ENCODE peak calls at places on chromosome 6, in six cellular contexts. One of them, this sample, is unnamed.

GRCh38 chr6:130885392-130886192 is 58.4 kb downstream of the SMLR1 start:
- DNase-seq in nephron progenitor cell: peak
- DNase-seq in stimulated activated CD8-positive, alpha-beta memory T cell treated with anti-CD3 and anti-CD28 coated beads, Interleukin-15, amount 100 ng/mL, for 1 hour: peak
- DNase-seq in WTC11: peak
- DNase-seq in A549: peak
- DNase-seq in effector memory CD8-positive, alpha-beta T cell: peak
- DNase-seq in this sample: peak

GRCh38 chr6:84867521-84867920 is 103.1 kb upstream of the TBX18 start:
- DNase-seq in effector memory CD8-positive, alpha-beta T cell: no peak
- DNase-seq in WTC11: no peak
- DNase-seq in nephron progenitor cell: no peak
- DNase-seq in stimulated activated CD8-positive, alpha-beta memory T cell treated with anti-CD3 and anti-CD28 coated beads, Interleukin-15, amount 100 ng/mL, for 1 hour: no peak
- DNase-seq in A549: peak
- DNase-seq in this sample: no peak

GRCh38 chr6:151690303-151690702 is 117.2 kb upstream of the ESR1 start:
- DNase-seq in WTC11: no peak
- DNase-seq in A549: no peak
- DNase-seq in effector memory CD8-positive, alpha-beta T cell: no peak
- DNase-seq in stimulated activated CD8-positive, alpha-beta memory T cell treated with anti-CD3 and anti-CD28 coated beads, Interleukin-15, amount 100 ng/mL, for 1 hour: no peak
- DNase-seq in nephron progenitor cell: no peak
- DNase-seq in this sample: no peak

GRCh38 chr6:117440558-117441525 is 15.1 kb upstream of the ROS1 start:
- DNase-seq in stimulated activated CD8-positive, alpha-beta memory T cell treated with anti-CD3 and anti-CD28 coated beads, Interleukin-15, amount 100 ng/mL, for 1 hour: no peak
- DNase-seq in nephron progenitor cell: no peak
- DNase-seq in WTC11: no peak
- DNase-seq in A549: peak
- DNase-seq in effector memory CD8-positive, alpha-beta T cell: no peak
- DNase-seq in this sample: no peak

GRCh38 chr6:85764844-85765243 is 122.2 kb upstream of the SYNCRIP start:
- DNase-seq in stimulated activated CD8-positive, alpha-beta memory T cell treated with anti-CD3 and anti-CD28 coated beads, Interleukin-15, amount 100 ng/mL, for 1 hour: no peak
- DNase-seq in effector memory CD8-positive, alpha-beta T cell: no peak
- DNase-seq in nephron progenitor cell: no peak
- DNase-seq in A549: no peak
- DNase-seq in WTC11: no peak
- DNase-seq in this sample: no peak

GRCh38 chr6:4608361-4609115 is 167.7 kb upstream of the CDYL start:
- DNase-seq in A549: no peak
- DNase-seq in WTC11: no peak
- DNase-seq in effector memory CD8-positive, alpha-beta T cell: no peak
- DNase-seq in stimulated activated CD8-positive, alpha-beta memory T cell treated with anti-CD3 and anti-CD28 coated beads, Interleukin-15, amount 100 ng/mL, for 1 hour: no peak
- DNase-seq in nephron progenitor cell: no peak
- DNase-seq in this sample: no peak

GRCh38 chr6:4281341-4282293 is 146.2 kb upstream of the ECI2 start:
- DNase-seq in A549: no peak
- DNase-seq in stimulated activated CD8-positive, alpha-beta memory T cell treated with anti-CD3 and anti-CD28 coated beads, Interleukin-15, amount 100 ng/mL, for 1 hour: no peak
- DNase-seq in nephron progenitor cell: peak
- DNase-seq in effector memory CD8-positive, alpha-beta T cell: no peak
- DNase-seq in WTC11: peak
- DNase-seq in this sample: peak

GRCh38 chr6:16270178-16270794 is 31.9 kb downstream of the GMPR start:
- DNase-seq in WTC11: no peak
- DNase-seq in A549: no peak
- DNase-seq in stimulated activated CD8-positive, alpha-beta memory T cell treated with anti-CD3 and anti-CD28 coated beads, Interleukin-15, amount 100 ng/mL, for 1 hour: no peak
- DNase-seq in nephron progenitor cell: no peak
- DNase-seq in effector memory CD8-positive, alpha-beta T cell: no peak
- DNase-seq in this sample: no peak

GRCh38 chr6:29014729-29015608 is 9.9 kb upstream of the ZNF311 start:
- DNase-seq in nephron progenitor cell: no peak
- DNase-seq in A549: no peak
- DNase-seq in effector memory CD8-positive, alpha-beta T cell: no peak
- DNase-seq in stimulated activated CD8-positive, alpha-beta memory T cell treated with anti-CD3 and anti-CD28 coated beads, Interleukin-15, amount 100 ng/mL, for 1 hour: no peak
- DNase-seq in WTC11: no peak
- DNase-seq in this sample: no peak

GRCh38 chr6:139519571-139520031 is 145.2 kb upstream of the CITED2 start:
- DNase-seq in effector memory CD8-positive, alpha-beta T cell: no peak
- DNase-seq in stimulated activated CD8-positive, alpha-beta memory T cell treated with anti-CD3 and anti-CD28 coated beads, Interleukin-15, amount 100 ng/mL, for 1 hour: no peak
- DNase-seq in nephron progenitor cell: no peak
- DNase-seq in WTC11: no peak
- DNase-seq in A549: no peak
- DNase-seq in this sample: no peak

GRCh38 chr6:8041933-8042583 is 22.1 kb downstream of the BLOC1S5 start:
- DNase-seq in stimulated activated CD8-positive, alpha-beta memory T cell treated with anti-CD3 and anti-CD28 coated beads, Interleukin-15, amount 100 ng/mL, for 1 hour: no peak
- DNase-seq in WTC11: no peak
- DNase-seq in A549: no peak
- DNase-seq in effector memory CD8-positive, alpha-beta T cell: no peak
- DNase-seq in nephron progenitor cell: no peak
- DNase-seq in this sample: no peak

GRCh38 chr6:11878735-11879134 is 100.1 kb upstream of the ADTRP start:
- DNase-seq in nephron progenitor cell: no peak
- DNase-seq in WTC11: no peak
- DNase-seq in effector memory CD8-positive, alpha-beta T cell: no peak
- DNase-seq in stimulated activated CD8-positive, alpha-beta memory T cell treated with anti-CD3 and anti-CD28 coated beads, Interleukin-15, amount 100 ng/mL, for 1 hour: no peak
- DNase-seq in A549: no peak
- DNase-seq in this sample: no peak

GRCh38 chr6:110541701-110542309 is 65.4 kb upstream of the SLC22A16 start:
- DNase-seq in stimulated activated CD8-positive, alpha-beta memory T cell treated with anti-CD3 and anti-CD28 coated beads, Interleukin-15, amount 100 ng/mL, for 1 hour: no peak
- DNase-seq in WTC11: no peak
- DNase-seq in nephron progenitor cell: no peak
- DNase-seq in effector memory CD8-positive, alpha-beta T cell: no peak
- DNase-seq in A549: no peak
- DNase-seq in this sample: no peak

GRCh38 chr6:27468334-27468733 is 4.6 kb downstream of the ZNF184 start:
- DNase-seq in A549: no peak
- DNase-seq in stimulated activated CD8-positive, alpha-beta memory T cell treated with anti-CD3 and anti-CD28 coated beads, Interleukin-15, amount 100 ng/mL, for 1 hour: no peak
- DNase-seq in nephron progenitor cell: no peak
- DNase-seq in effector memory CD8-positive, alpha-beta T cell: no peak
- DNase-seq in WTC11: no peak
- DNase-seq in this sample: no peak

GRCh38 chr6:133983099-133983939 is 30.3 kb downstream of the TBPL1 start:
- DNase-seq in WTC11: no peak
- DNase-seq in A549: no peak
- DNase-seq in stimulated activated CD8-positive, alpha-beta memory T cell treated with anti-CD3 and anti-CD28 coated beads, Interleukin-15, amount 100 ng/mL, for 1 hour: peak
- DNase-seq in effector memory CD8-positive, alpha-beta T cell: peak
- DNase-seq in nephron progenitor cell: no peak
- DNase-seq in this sample: no peak

GRCh38 chr6:79949235-79949634 is 1.9 kb upstream of the ELOVL4 start:
- DNase-seq in WTC11: peak
- DNase-seq in nephron progenitor cell: peak
- DNase-seq in effector memory CD8-positive, alpha-beta T cell: peak
- DNase-seq in stimulated activated CD8-positive, alpha-beta memory T cell treated with anti-CD3 and anti-CD28 coated beads, Interleukin-15, amount 100 ng/mL, for 1 hour: peak
- DNase-seq in A549: peak
- DNase-seq in this sample: peak

GRCh38 chr6:68468244-68468884 is 166.7 kb upstream of the ADGRB3 start:
- DNase-seq in stimulated activated CD8-positive, alpha-beta memory T cell treated with anti-CD3 and anti-CD28 coated beads, Interleukin-15, amount 100 ng/mL, for 1 hour: no peak
- DNase-seq in A549: no peak
- DNase-seq in effector memory CD8-positive, alpha-beta T cell: no peak
- DNase-seq in nephron progenitor cell: peak
- DNase-seq in WTC11: peak
- DNase-seq in this sample: peak

GRCh38 chr6:147787407-147787806 is 278.9 kb downstream of the SAMD5 start:
- DNase-seq in nephron progenitor cell: no peak
- DNase-seq in effector memory CD8-positive, alpha-beta T cell: no peak
- DNase-seq in WTC11: no peak
- DNase-seq in A549: no peak
- DNase-seq in stimulated activated CD8-positive, alpha-beta memory T cell treated with anti-CD3 and anti-CD28 coated beads, Interleukin-15, amount 100 ng/mL, for 1 hour: no peak
- DNase-seq in this sample: no peak

GRCh38 chr6:101195581-101195980 is 197.9 kb upstream of the GRIK2 start:
- DNase-seq in nephron progenitor cell: no peak
- DNase-seq in effector memory CD8-positive, alpha-beta T cell: no peak
- DNase-seq in stimulated activated CD8-positive, alpha-beta memory T cell treated with anti-CD3 and anti-CD28 coated beads, Interleukin-15, amount 100 ng/mL, for 1 hour: no peak
- DNase-seq in A549: no peak
- DNase-seq in WTC11: no peak
- DNase-seq in this sample: no peak

GRCh38 chr6:156697224-156697623 is 80.0 kb upstream of the ARID1B start:
- DNase-seq in A549: no peak
- DNase-seq in nephron progenitor cell: no peak
- DNase-seq in stimulated activated CD8-positive, alpha-beta memory T cell treated with anti-CD3 and anti-CD28 coated beads, Interleukin-15, amount 100 ng/mL, for 1 hour: no peak
- DNase-seq in WTC11: no peak
- DNase-seq in effector memory CD8-positive, alpha-beta T cell: no peak
- DNase-seq in this sample: no peak

GRCh38 chr6:54003316-54003715 is 107.9 kb upstream of the MLIP start:
- DNase-seq in nephron progenitor cell: no peak
- DNase-seq in stimulated activated CD8-positive, alpha-beta memory T cell treated with anti-CD3 and anti-CD28 coated beads, Interleukin-15, amount 100 ng/mL, for 1 hour: no peak
- DNase-seq in WTC11: no peak
- DNase-seq in effector memory CD8-positive, alpha-beta T cell: no peak
- DNase-seq in A549: no peak
- DNase-seq in this sample: no peak

GRCh38 chr6:89999154-89999553 is 104.9 kb downstream of the GJA10 start:
- DNase-seq in effector memory CD8-positive, alpha-beta T cell: peak
- DNase-seq in A549: no peak
- DNase-seq in nephron progenitor cell: no peak
- DNase-seq in WTC11: no peak
- DNase-seq in stimulated activated CD8-positive, alpha-beta memory T cell treated with anti-CD3 and anti-CD28 coated beads, Interleukin-15, amount 100 ng/mL, for 1 hour: no peak
- DNase-seq in this sample: peak

GRCh38 chr6:83849127-83849526 is 4.0 kb upstream of the RIPPLY2 start:
- DNase-seq in nephron progenitor cell: no peak
- DNase-seq in effector memory CD8-positive, alpha-beta T cell: no peak
- DNase-seq in stimulated activated CD8-positive, alpha-beta memory T cell treated with anti-CD3 and anti-CD28 coated beads, Interleukin-15, amount 100 ng/mL, for 1 hour: no peak
- DNase-seq in WTC11: no peak
- DNase-seq in A549: no peak
- DNase-seq in this sample: no peak

GRCh38 chr6:144066745-144067484 is 28.5 kb downstream of the SF3B5 start:
- DNase-seq in effector memory CD8-positive, alpha-beta T cell: no peak
- DNase-seq in WTC11: no peak
- DNase-seq in nephron progenitor cell: no peak
- DNase-seq in A549: no peak
- DNase-seq in stimulated activated CD8-positive, alpha-beta memory T cell treated with anti-CD3 and anti-CD28 coated beads, Interleukin-15, amount 100 ng/mL, for 1 hour: no peak
- DNase-seq in this sample: no peak

GRCh38 chr6:106547053-106547414 is 82.3 kb downstream of the RTN4IP1 start:
- DNase-seq in stimulated activated CD8-positive, alpha-beta memory T cell treated with anti-CD3 and anti-CD28 coated beads, Interleukin-15, amount 100 ng/mL, for 1 hour: no peak
- DNase-seq in A549: no peak
- DNase-seq in WTC11: no peak
- DNase-seq in nephron progenitor cell: no peak
- DNase-seq in effector memory CD8-positive, alpha-beta T cell: no peak
- DNase-seq in this sample: no peak

GRCh38 chr6:26576407-26576843 is 20.3 kb upstream of the ABT1 start:
- DNase-seq in nephron progenitor cell: no peak
- DNase-seq in A549: no peak
- DNase-seq in effector memory CD8-positive, alpha-beta T cell: no peak
- DNase-seq in WTC11: no peak
- DNase-seq in stimulated activated CD8-positive, alpha-beta memory T cell treated with anti-CD3 and anti-CD28 coated beads, Interleukin-15, amount 100 ng/mL, for 1 hour: no peak
- DNase-seq in this sample: no peak

This sample was measured in SW480.